ENCODE peak calls at places on chromosomes 16 and 17, in seven cellular contexts. X is ELR; I is effector memory CD4-positive, alpha-beta T cell; R is ascending aorta; K is NCI-H524; B is HS-5; W is C1 segment of cervical spinal cord. N is an unnamed sample.

GRCh38 chr16:280552-280951 is at the start of gene ARHGDIG:
- DNase-seq in X (no peak), I (no peak), R (no peak), K (no peak), B (no peak), W (no peak), N (no peak)

GRCh38 chr17:51260960-51261958 is 913 bp downstream of the UTP18 start:
- DNase-seq in X (peak; percentile 75), I (peak; percentile 73), R (peak; percentile 79), K (no peak), B (no peak), W (peak; percentile 50), N (no peak)

GRCh38 chr17:15385305-15385704 is 43.9 kb upstream of the TEKT3 start:
- DNase-seq in X (no peak), I (no peak), R (no peak), K (no peak), B (no peak), W (no peak), N (no peak)

GRCh38 chr16:31702796-31703195 is 170.8 kb upstream of the ZNF267 start:
- DNase-seq in X (no peak), I (no peak), R (no peak), K (no peak), B (no peak), W (no peak), N (no peak)

GRCh38 chr17:76585649-76586593 is at the start of gene ST6GALNAC2:
- DNase-seq in X (peak; percentile 72), I (peak; percentile 32), R (peak; percentile 70), K (peak; percentile 55), B (no peak), W (no peak), N (peak; percentile 73)

GRCh38 chr17:38428643-38429371 is 543 bp downstream of the ARHGAP23 start:
- DNase-seq in X (peak; percentile 61), I (no peak), R (peak; percentile 88), K (no peak), B (no peak), W (no peak), N (peak; percentile 66)

GRCh38 chr16:75810342-75810741 is 84.1 kb upstream of the CPHXL start:
- DNase-seq in X (no peak), I (no peak), R (no peak), K (no peak), B (no peak), W (no peak), N (no peak)

GRCh38 chr17:13635951-13636350 is 34.2 kb upstream of the HS3ST3A1 start:
- DNase-seq in X (no peak), I (no peak), R (no peak), K (no peak), B (peak; percentile 83), W (no peak), N (no peak)

GRCh38 chr16:64434526-64435069 is 687.3 kb downstream of the CDH11 start:
- DNase-seq in X (no peak), I (no peak), R (no peak), K (peak; percentile 92), B (no peak), W (no peak), N (no peak)

GRCh38 chr16:29310852-29311314 is 95.6 kb downstream of the NPIPB11 start:
- DNase-seq in X (no peak), I (no peak), R (no peak), K (no peak), B (no peak), W (peak; percentile 14), N (no peak)

GRCh38 chr17:29617125-29617480 is 5.6 kb downstream of the CORO6 start:
- DNase-seq in X (peak; percentile 65), I (peak; percentile 88), R (peak; percentile 90), K (peak; percentile 67), B (no peak), W (peak; percentile 9), N (no peak)

GRCh38 chr16:26614102-26614864 is 452.4 kb upstream of the C16orf82 start:
- DNase-seq in X (no peak), I (no peak), R (no peak), K (no peak), B (no peak), W (no peak), N (no peak)

GRCh38 chr17:36879599-36880255 is 57.5 kb upstream of the LHX1 start:
- DNase-seq in X (no peak), I (no peak), R (no peak), K (no peak), B (no peak), W (no peak), N (no peak)

GRCh38 chr17:28796062-28796461 is 46.5 kb downstream of the FAM222B start:
- DNase-seq in X (no peak), I (no peak), R (no peak), K (no peak), B (no peak), W (no peak), N (no peak)

GRCh38 chr16:85514601-85515318 is 98.4 kb upstream of the GSE1 start:
- DNase-seq in X (peak; percentile 92), I (no peak), R (peak; percentile 93), K (no peak), B (peak; percentile 82), W (peak; percentile 52), N (peak; percentile 96)

GRCh38 chr16:22183901-22184614 is 21.8 kb downstream of the SDR42E2 start:
- DNase-seq in X (peak; percentile 16), I (no peak), R (no peak), K (no peak), B (no peak), W (no peak), N (no peak)

GRCh38 chr16:77288222-77288621 is 89.0 kb downstream of the SYCE1L start:
- DNase-seq in X (peak; percentile 89), I (no peak), R (no peak), K (no peak), B (peak; percentile 88), W (no peak), N (peak; percentile 58)

GRCh38 chr16:87638736-87639135 is 36.4 kb downstream of the JPH3 start:
- DNase-seq in X (no peak), I (no peak), R (no peak), K (no peak), B (no peak), W (no peak), N (no peak)

GRCh38 chr16:87342978-87343752 is 26.0 kb upstream of the C16orf95 start:
- DNase-seq in X (no peak), I (no peak), R (no peak), K (no peak), B (no peak), W (peak; percentile 73), N (no peak)

GRCh38 chr17:81396722-81397313 is 1.6 kb downstream of the BAHCC1 start:
- DNase-seq in X (peak; percentile 84), I (no peak), R (no peak), K (peak; percentile 64), B (no peak), W (peak; percentile 58), N (no peak)

GRCh38 chr16:80369559-80369958 is 171.2 kb upstream of the DYNLRB2 start:
- DNase-seq in X (peak; percentile 57), I (no peak), R (no peak), K (peak; percentile 28), B (no peak), W (peak; percentile 55), N (peak; percentile 56)

GRCh38 chr17:78716814-78717393 is 65.2 kb downstream of the CYTH1 start:
- DNase-seq in X (peak; percentile 51), I (no peak), R (peak; percentile 74), K (peak; percentile 92), B (no peak), W (peak; percentile 95), N (peak; percentile 70)

GRCh38 chr17:82320140-82320840 is 2.9 kb upstream of the CD7 start:
- DNase-seq in X (no peak), I (no peak), R (no peak), K (no peak), B (no peak), W (no peak), N (peak; percentile 36)

GRCh38 chr17:73156887-73157870 is 7.6 kb upstream of the SSTR2 start:
- DNase-seq in X (no peak), I (no peak), R (no peak), K (peak; percentile 100), B (no peak), W (peak; percentile 69), N (no peak)

GRCh38 chr16:51759329-51759728 is 608.3 kb upstream of the SALL1 start:
- DNase-seq in X (no peak), I (no peak), R (no peak), K (no peak), B (no peak), W (no peak), N (no peak)

GRCh38 chr17:50274142-50274944 is at the start of gene TMEM92:
- DNase-seq in X (no peak), I (no peak), R (no peak), K (peak; percentile 35), B (no peak), W (no peak), N (no peak)

GRCh38 chr17:17609121-17609520 is 17.6 kb upstream of the PEMT start:
- DNase-seq in X (no peak), I (no peak), R (no peak), K (no peak), B (no peak), W (no peak), N (no peak)

GRCh38 chr16:86647561-86647960 is 69.2 kb downstream of the FOXL1 start:
- DNase-seq in X (no peak), I (no peak), R (no peak), K (no peak), B (no peak), W (no peak), N (no peak)

GRCh38 chr16:2473425-2473926 is 1.5 kb upstream of the TBC1D24 start:
- DNase-seq in X (no peak), I (no peak), R (no peak), K (peak; percentile 39), B (no peak), W (no peak), N (no peak)

GRCh38 chr16:85593503-85594195 is 19.5 kb upstream of the GSE1 start:
- DNase-seq in X (no peak), I (no peak), R (no peak), K (peak; percentile 97), B (no peak), W (peak; percentile 85), N (no peak)

GRCh38 chr16:14423344-14423743 is 206.7 kb downstream of the PARN start:
- DNase-seq in X (peak; percentile 27), I (no peak), R (no peak), K (no peak), B (no peak), W (no peak), N (no peak)

GRCh38 chr17:63697341-63698286 is 2.3 kb downstream of the LIMD2 start:
- DNase-seq in X (peak; percentile 48), I (peak; percentile 77), R (peak; percentile 76), K (peak; percentile 8), B (no peak), W (no peak), N (no peak)

GRCh38 chr17:68457168-68457538 is at the start of gene WIPI1:
- DNase-seq in X (no peak), I (no peak), R (no peak), K (no peak), B (no peak), W (peak; percentile 82), N (no peak)

GRCh38 chr16:57633383-57634064 is 5.1 kb downstream of the ADGRG1 start:
- DNase-seq in X (no peak), I (no peak), R (no peak), K (peak; percentile 26), B (no peak), W (no peak), N (no peak)

N was measured in RPMI7951.